ENCODE peak calls at places on chromosomes 1 and 21, in eight cellular contexts. One of them, this sample, is unnamed.

GRCh38 chr1:180311011-180311730 is 81.1 kb downstream of the LHX4 start:
- DNase-seq in PC-3: peak; percentile 72
- DNase-seq in brain microvascular endothelial cell: peak; percentile 50
- DNase-seq in psoas muscle: no peak
- DNase-seq in mammary epithelial cell: no peak
- DNase-seq in left ventricle myocardium inferior: no peak
- DNase-seq in lung: no peak
- DNase-seq in transverse colon: no peak
- DNase-seq in this sample: no peak

GRCh38 chr1:15424146-15424667 is 14.0 kb upstream of the CTRC start:
- DNase-seq in PC-3: no peak
- DNase-seq in brain microvascular endothelial cell: no peak
- DNase-seq in psoas muscle: peak; percentile 22
- DNase-seq in mammary epithelial cell: no peak
- DNase-seq in left ventricle myocardium inferior: no peak
- DNase-seq in lung: no peak
- DNase-seq in transverse colon: peak; percentile 88
- DNase-seq in this sample: no peak

GRCh38 chr1:85544689-85545203 is 35.8 kb upstream of the CCN1 start:
- DNase-seq in PC-3: peak; percentile 99
- DNase-seq in brain microvascular endothelial cell: peak; percentile 33
- DNase-seq in psoas muscle: no peak
- DNase-seq in mammary epithelial cell: peak; percentile 61
- DNase-seq in left ventricle myocardium inferior: no peak
- DNase-seq in lung: peak; percentile 82
- DNase-seq in transverse colon: no peak
- DNase-seq in this sample: no peak

GRCh38 chr21:14382486-14382834 is 486 bp downstream of the HSPA13 start:
- DNase-seq in PC-3: peak; percentile 23
- DNase-seq in brain microvascular endothelial cell: peak; percentile 2
- DNase-seq in psoas muscle: no peak
- DNase-seq in mammary epithelial cell: no peak
- DNase-seq in left ventricle myocardium inferior: no peak
- DNase-seq in lung: no peak
- DNase-seq in transverse colon: no peak
- DNase-seq in this sample: no peak

GRCh38 chr1:81305997-81306452 is 494.7 kb upstream of the ADGRL2 start:
- DNase-seq in PC-3: peak; percentile 38
- DNase-seq in brain microvascular endothelial cell: peak; percentile 17
- DNase-seq in psoas muscle: no peak
- DNase-seq in mammary epithelial cell: peak; percentile 36
- DNase-seq in left ventricle myocardium inferior: no peak
- DNase-seq in lung: no peak
- DNase-seq in transverse colon: no peak
- DNase-seq in this sample: no peak

GRCh38 chr1:119554188-119554587 is 47.2 kb downstream of the HSD3B1 start:
- DNase-seq in PC-3: no peak
- DNase-seq in brain microvascular endothelial cell: peak; percentile 90
- DNase-seq in psoas muscle: no peak
- DNase-seq in mammary epithelial cell: peak; percentile 74
- DNase-seq in left ventricle myocardium inferior: no peak
- DNase-seq in lung: peak; percentile 29
- DNase-seq in transverse colon: no peak
- DNase-seq in this sample: peak; percentile 25

GRCh38 chr1:56644941-56645662 is at the start of gene PRKAA2:
- DNase-seq in PC-3: peak; percentile 52
- DNase-seq in brain microvascular endothelial cell: no peak
- DNase-seq in psoas muscle: peak; percentile 81
- DNase-seq in mammary epithelial cell: peak; percentile 6
- DNase-seq in left ventricle myocardium inferior: peak; percentile 53
- DNase-seq in lung: peak; percentile 34
- DNase-seq in transverse colon: peak; percentile 45
- DNase-seq in this sample: peak; percentile 40

GRCh38 chr1:49389699-49390098 is 613.0 kb upstream of the BEND5 start:
- DNase-seq in PC-3: no peak
- DNase-seq in brain microvascular endothelial cell: no peak
- DNase-seq in psoas muscle: no peak
- DNase-seq in mammary epithelial cell: no peak
- DNase-seq in left ventricle myocardium inferior: no peak
- DNase-seq in lung: no peak
- DNase-seq in transverse colon: no peak
- DNase-seq in this sample: no peak

GRCh38 chr1:173531069-173531693 is 54.0 kb downstream of the PRDX6 start:
- DNase-seq in PC-3: no peak
- DNase-seq in brain microvascular endothelial cell: no peak
- DNase-seq in psoas muscle: no peak
- DNase-seq in mammary epithelial cell: no peak
- DNase-seq in left ventricle myocardium inferior: no peak
- DNase-seq in lung: no peak
- DNase-seq in transverse colon: no peak
- DNase-seq in this sample: no peak

GRCh38 chr21:33659550-33659949 is 17.2 kb downstream of the ITSN1 start:
- DNase-seq in PC-3: no peak
- DNase-seq in brain microvascular endothelial cell: no peak
- DNase-seq in psoas muscle: no peak
- DNase-seq in mammary epithelial cell: no peak
- DNase-seq in left ventricle myocardium inferior: no peak
- DNase-seq in lung: no peak
- DNase-seq in transverse colon: no peak
- DNase-seq in this sample: no peak

GRCh38 chr1:182680901-182681300 is 3.5 kb downstream of the RGS8 start:
- DNase-seq in PC-3: peak; percentile 78
- DNase-seq in brain microvascular endothelial cell: no peak
- DNase-seq in psoas muscle: no peak
- DNase-seq in mammary epithelial cell: peak; percentile 49
- DNase-seq in left ventricle myocardium inferior: no peak
- DNase-seq in lung: no peak
- DNase-seq in transverse colon: no peak
- DNase-seq in this sample: no peak

GRCh38 chr1:29762635-29763034 is 526.3 kb downstream of the PTPRU start:
- DNase-seq in PC-3: no peak
- DNase-seq in brain microvascular endothelial cell: no peak
- DNase-seq in psoas muscle: no peak
- DNase-seq in mammary epithelial cell: no peak
- DNase-seq in left ventricle myocardium inferior: no peak
- DNase-seq in lung: no peak
- DNase-seq in transverse colon: no peak
- DNase-seq in this sample: no peak

GRCh38 chr1:206898089-206898908 is 1.1 kb downstream of the IL24 start:
- DNase-seq in PC-3: peak; percentile 89
- DNase-seq in brain microvascular endothelial cell: peak; percentile 28
- DNase-seq in psoas muscle: no peak
- DNase-seq in mammary epithelial cell: peak; percentile 47
- DNase-seq in left ventricle myocardium inferior: no peak
- DNase-seq in lung: no peak
- DNase-seq in transverse colon: no peak
- DNase-seq in this sample: no peak

GRCh38 chr1:231192620-231193163 is 30.8 kb downstream of the TRIM67 start:
- DNase-seq in PC-3: peak; percentile 30
- DNase-seq in brain microvascular endothelial cell: no peak
- DNase-seq in psoas muscle: no peak
- DNase-seq in mammary epithelial cell: no peak
- DNase-seq in left ventricle myocardium inferior: peak; percentile 51
- DNase-seq in lung: peak; percentile 88
- DNase-seq in transverse colon: peak; percentile 23
- DNase-seq in this sample: peak; percentile 53

GRCh38 chr21:20721151-20721550 is 277.1 kb upstream of the NCAM2 start:
- DNase-seq in PC-3: no peak
- DNase-seq in brain microvascular endothelial cell: peak; percentile 13
- DNase-seq in psoas muscle: no peak
- DNase-seq in mammary epithelial cell: no peak
- DNase-seq in left ventricle myocardium inferior: no peak
- DNase-seq in lung: no peak
- DNase-seq in transverse colon: no peak
- DNase-seq in this sample: no peak

GRCh38 chr1:218846166-218846565 is 327.5 kb upstream of the LYPLAL1 start:
- DNase-seq in PC-3: no peak
- DNase-seq in brain microvascular endothelial cell: no peak
- DNase-seq in psoas muscle: no peak
- DNase-seq in mammary epithelial cell: peak; percentile 15
- DNase-seq in left ventricle myocardium inferior: no peak
- DNase-seq in lung: no peak
- DNase-seq in transverse colon: no peak
- DNase-seq in this sample: no peak

GRCh38 chr21:35614412-35614901 is 445.9 kb downstream of the SETD4 start:
- DNase-seq in PC-3: peak; percentile 87
- DNase-seq in brain microvascular endothelial cell: peak; percentile 55
- DNase-seq in psoas muscle: no peak
- DNase-seq in mammary epithelial cell: peak; percentile 94
- DNase-seq in left ventricle myocardium inferior: no peak
- DNase-seq in lung: no peak
- DNase-seq in transverse colon: no peak
- DNase-seq in this sample: no peak

GRCh38 chr1:94020764-94021579 is 100.0 kb downstream of the ABCA4 start:
- DNase-seq in PC-3: peak; percentile 41
- DNase-seq in brain microvascular endothelial cell: peak; percentile 83
- DNase-seq in psoas muscle: no peak
- DNase-seq in mammary epithelial cell: peak; percentile 70
- DNase-seq in left ventricle myocardium inferior: no peak
- DNase-seq in lung: peak; percentile 80
- DNase-seq in transverse colon: no peak
- DNase-seq in this sample: no peak

GRCh38 chr1:74652711-74653131 is 20.9 kb downstream of the ERICH3 start:
- DNase-seq in PC-3: peak; percentile 99
- DNase-seq in brain microvascular endothelial cell: peak; percentile 44
- DNase-seq in psoas muscle: no peak
- DNase-seq in mammary epithelial cell: peak; percentile 96
- DNase-seq in left ventricle myocardium inferior: no peak
- DNase-seq in lung: no peak
- DNase-seq in transverse colon: no peak
- DNase-seq in this sample: no peak

GRCh38 chr1:155134858-155135415 is 715 bp upstream of the SLC50A1 start:
- DNase-seq in PC-3: peak; percentile 100
- DNase-seq in brain microvascular endothelial cell: peak; percentile 96
- DNase-seq in psoas muscle: peak; percentile 93
- DNase-seq in mammary epithelial cell: peak; percentile 99
- DNase-seq in left ventricle myocardium inferior: peak; percentile 84
- DNase-seq in lung: peak; percentile 93
- DNase-seq in transverse colon: peak; percentile 95
- DNase-seq in this sample: peak; percentile 48

DNA sequence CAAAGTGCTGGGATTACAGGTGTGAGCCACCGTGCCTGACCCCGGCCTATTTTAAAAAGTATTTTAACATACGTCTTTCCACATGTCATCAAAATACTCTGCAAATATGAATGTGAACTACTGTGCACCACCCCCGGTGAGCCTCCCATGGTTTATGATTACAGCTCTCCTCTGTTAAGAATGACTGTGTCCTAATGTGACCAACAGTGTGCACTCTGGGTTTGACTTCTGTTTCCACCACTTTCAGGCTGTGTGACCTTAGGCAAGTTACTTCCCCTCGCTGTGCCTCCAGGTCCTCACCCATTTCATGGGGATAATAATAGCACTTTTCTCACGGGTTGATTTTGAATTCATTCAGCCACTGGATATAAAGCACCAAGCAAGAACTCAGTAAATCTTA is 14.7 kb downstream of the AMPD2 start:
- DNase-seq in PC-3: no peak
- DNase-seq in brain microvascular endothelial cell: no peak
- DNase-seq in psoas muscle: no peak
- DNase-seq in mammary epithelial cell: no peak
- DNase-seq in left ventricle myocardium inferior: no peak
- DNase-seq in lung: peak; percentile 25
- DNase-seq in transverse colon: no peak
- DNase-seq in this sample: no peak
- H3K4me3 ChIP-seq in PC-3: no peak overlapping the region
- H3K4me3 ChIP-seq in brain microvascular endothelial cell: no peak overlapping the region
- H3K4me3 ChIP-seq in psoas muscle: no peak overlapping the region
- H3K4me3 ChIP-seq in mammary epithelial cell: no peak overlapping the region
- H3K4me3 ChIP-seq in left ventricle myocardium inferior: no peak overlapping the region
- H3K4me3 ChIP-seq in lung: no peak overlapping the region
- H3K4me3 ChIP-seq in transverse colon: no peak overlapping the region
- H3K4me3 ChIP-seq in this sample: no peak overlapping the region

GRCh38 chr1:27353166-27353565 is 11.3 kb downstream of the SYTL1 start:
- DNase-seq in PC-3: no peak
- DNase-seq in brain microvascular endothelial cell: no peak
- DNase-seq in psoas muscle: no peak
- DNase-seq in mammary epithelial cell: no peak
- DNase-seq in left ventricle myocardium inferior: peak; percentile 63
- DNase-seq in lung: no peak
- DNase-seq in transverse colon: no peak
- DNase-seq in this sample: no peak
- TF ChIP-seq CTCF in PC-3: no peak
- TF ChIP-seq CTCF in brain microvascular endothelial cell: no peak
- TF ChIP-seq CTCF in psoas muscle: no peak
- TF ChIP-seq CTCF in mammary epithelial cell: no peak
- TF ChIP-seq CTCF in left ventricle myocardium inferior: no peak
- TF ChIP-seq CTCF in lung: no peak
- TF ChIP-seq CTCF in transverse colon: no peak
- TF ChIP-seq CTCF in this sample: no peak

DNA sequence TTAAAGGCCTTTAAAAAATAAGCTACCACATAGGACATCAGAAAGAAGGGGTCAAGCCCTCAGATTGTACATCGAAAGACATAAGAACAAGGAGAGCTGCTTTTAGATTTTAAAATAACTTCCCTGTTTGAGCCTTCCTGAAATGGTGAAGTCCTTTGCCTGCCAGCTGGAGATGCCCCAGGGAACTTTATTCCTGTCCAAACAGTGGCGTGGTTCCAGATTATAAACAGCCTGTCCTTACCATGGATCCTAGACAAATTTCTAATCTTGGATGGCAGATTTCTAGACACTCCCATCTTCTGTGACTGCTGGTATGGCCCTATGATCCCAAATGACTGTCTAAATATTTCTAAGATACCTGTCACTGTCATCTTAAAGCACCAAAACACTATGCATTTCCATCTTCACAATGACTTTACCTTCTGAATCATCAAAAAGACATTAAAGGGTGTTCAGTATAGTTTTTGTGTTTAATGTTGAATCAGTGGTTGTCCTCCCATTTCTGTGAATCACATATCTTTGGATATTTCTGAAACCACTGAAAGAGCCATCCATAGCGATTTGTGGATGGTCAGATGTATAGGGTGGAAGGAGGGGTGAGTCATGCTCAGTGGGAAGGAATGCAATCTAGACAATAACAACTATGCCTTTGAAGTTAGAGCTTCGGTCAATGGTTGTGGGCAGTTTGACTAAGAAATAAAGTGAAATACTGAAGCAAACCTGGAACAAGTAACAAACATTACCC is 23.2 kb downstream of the ILDR2 start:
- DNase-seq in PC-3: peak; percentile 79
- DNase-seq in brain microvascular endothelial cell: peak; percentile 86
- DNase-seq in psoas muscle: no peak
- DNase-seq in mammary epithelial cell: peak; percentile 79
- DNase-seq in left ventricle myocardium inferior: peak; percentile 29
- DNase-seq in lung: no peak
- DNase-seq in transverse colon: peak; percentile 18
- DNase-seq in this sample: no peak
- H3K27ac ChIP-seq in PC-3: no peak overlapping the region
- H3K27ac ChIP-seq in brain microvascular endothelial cell: no peak overlapping the region
- H3K27ac ChIP-seq in psoas muscle: no peak overlapping the region
- H3K27ac ChIP-seq in mammary epithelial cell: no peak overlapping the region
- H3K27ac ChIP-seq in left ventricle myocardium inferior: peak overlapping the region; percentile 61
- H3K27ac ChIP-seq in lung: no peak overlapping the region
- H3K27ac ChIP-seq in transverse colon: peak overlapping the region; percentile 16
- H3K27ac ChIP-seq in this sample: no peak overlapping the region

DNA sequence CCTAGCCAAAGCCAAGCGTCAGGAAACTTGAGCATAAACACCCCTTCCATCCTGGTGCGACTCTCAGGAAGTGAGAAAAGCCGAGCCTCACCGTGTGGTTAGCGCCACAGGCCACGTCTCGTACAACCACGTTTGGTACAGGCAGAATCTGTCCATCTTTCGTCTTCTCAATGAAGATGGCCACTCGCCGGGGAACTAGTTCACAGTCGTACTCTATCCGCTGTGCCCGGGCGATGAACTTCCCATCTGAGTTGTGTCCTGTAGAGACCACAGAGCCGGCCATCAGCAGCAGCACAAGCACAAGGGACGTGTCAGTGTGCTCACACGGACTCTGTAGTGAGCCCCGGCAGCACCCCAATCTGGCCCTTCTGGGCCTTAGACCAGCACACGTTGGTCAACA is 23.1 kb downstream of the RCC2 start:
- DNase-seq in PC-3: no peak
- DNase-seq in brain microvascular endothelial cell: no peak
- DNase-seq in psoas muscle: no peak
- DNase-seq in mammary epithelial cell: no peak
- DNase-seq in left ventricle myocardium inferior: no peak
- DNase-seq in lung: no peak
- DNase-seq in transverse colon: no peak
- DNase-seq in this sample: no peak
- H3K4me3 ChIP-seq in PC-3: no peak overlapping the region
- H3K4me3 ChIP-seq in brain microvascular endothelial cell: no peak overlapping the region
- H3K4me3 ChIP-seq in psoas muscle: no peak overlapping the region
- H3K4me3 ChIP-seq in mammary epithelial cell: no peak overlapping the region
- H3K4me3 ChIP-seq in left ventricle myocardium inferior: no peak overlapping the region
- H3K4me3 ChIP-seq in lung: no peak overlapping the region
- H3K4me3 ChIP-seq in transverse colon: no peak overlapping the region
- H3K4me3 ChIP-seq in this sample: no peak overlapping the region